ENCODE peak calls at places on chromosome 11, in seven cellular contexts. One of them, this sample, is unnamed. For H3K27me3, the result is how much of the 10 kb centered on the place peaks cover.

GRCh38 chr11:1236316-1237127 is 13.7 kb downstream of the MUC5B start:
- DNase-seq in neural progenitor cell: no peak
- DNase-seq in PC-9: no peak
- DNase-seq in dorsolateral prefrontal cortex: no peak
- DNase-seq in mammary epithelial cell: no peak
- DNase-seq in tibial artery: no peak
- DNase-seq in tibial nerve: no peak
- DNase-seq in this sample: no peak

GRCh38 chr11:1390603-1391164 is 950 bp downstream of the BRSK2 start:
- DNase-seq in neural progenitor cell: peak
- DNase-seq in PC-9: no peak
- DNase-seq in dorsolateral prefrontal cortex: peak
- DNase-seq in mammary epithelial cell: no peak
- DNase-seq in tibial artery: no peak
- DNase-seq in tibial nerve: no peak
- DNase-seq in this sample: no peak

GRCh38 chr11:125314264-125315087 is 149.9 kb downstream of the PKNOX2 start:
- DNase-seq in neural progenitor cell: no peak
- DNase-seq in PC-9: no peak
- DNase-seq in dorsolateral prefrontal cortex: no peak
- DNase-seq in mammary epithelial cell: no peak
- DNase-seq in tibial artery: no peak
- DNase-seq in tibial nerve: no peak
- DNase-seq in this sample: no peak

GRCh38 chr11:32005786-32006406 is 85.0 kb upstream of the RCN1 start:
- DNase-seq in neural progenitor cell: no peak
- DNase-seq in PC-9: no peak
- DNase-seq in dorsolateral prefrontal cortex: no peak
- DNase-seq in mammary epithelial cell: peak
- DNase-seq in tibial artery: no peak
- DNase-seq in tibial nerve: no peak
- DNase-seq in this sample: no peak

GRCh38 chr11:134228625-134229024 is 4.2 kb downstream of the VPS26B start:
- DNase-seq in neural progenitor cell: no peak
- DNase-seq in PC-9: no peak
- DNase-seq in dorsolateral prefrontal cortex: no peak
- DNase-seq in mammary epithelial cell: no peak
- DNase-seq in tibial artery: no peak
- DNase-seq in tibial nerve: no peak
- DNase-seq in this sample: no peak

GRCh38 chr11:114563077-114563476 is 3.4 kb upstream of the NXPE1 start:
- DNase-seq in neural progenitor cell: no peak
- DNase-seq in PC-9: no peak
- DNase-seq in dorsolateral prefrontal cortex: no peak
- DNase-seq in mammary epithelial cell: peak
- DNase-seq in tibial artery: no peak
- DNase-seq in tibial nerve: no peak
- DNase-seq in this sample: no peak

GRCh38 chr11:1780700-1781592 is 17.2 kb upstream of the CTSD start:
- DNase-seq in neural progenitor cell: no peak
- DNase-seq in PC-9: no peak
- DNase-seq in dorsolateral prefrontal cortex: no peak
- DNase-seq in mammary epithelial cell: no peak
- DNase-seq in tibial artery: no peak
- DNase-seq in tibial nerve: no peak
- DNase-seq in this sample: no peak

GRCh38 chr11:96464695-96465307 is 75.0 kb downstream of the JRKL start:
- DNase-seq in neural progenitor cell: peak
- DNase-seq in PC-9: no peak
- DNase-seq in dorsolateral prefrontal cortex: no peak
- DNase-seq in mammary epithelial cell: peak
- DNase-seq in tibial artery: no peak
- DNase-seq in tibial nerve: no peak
- DNase-seq in this sample: peak

DNA sequence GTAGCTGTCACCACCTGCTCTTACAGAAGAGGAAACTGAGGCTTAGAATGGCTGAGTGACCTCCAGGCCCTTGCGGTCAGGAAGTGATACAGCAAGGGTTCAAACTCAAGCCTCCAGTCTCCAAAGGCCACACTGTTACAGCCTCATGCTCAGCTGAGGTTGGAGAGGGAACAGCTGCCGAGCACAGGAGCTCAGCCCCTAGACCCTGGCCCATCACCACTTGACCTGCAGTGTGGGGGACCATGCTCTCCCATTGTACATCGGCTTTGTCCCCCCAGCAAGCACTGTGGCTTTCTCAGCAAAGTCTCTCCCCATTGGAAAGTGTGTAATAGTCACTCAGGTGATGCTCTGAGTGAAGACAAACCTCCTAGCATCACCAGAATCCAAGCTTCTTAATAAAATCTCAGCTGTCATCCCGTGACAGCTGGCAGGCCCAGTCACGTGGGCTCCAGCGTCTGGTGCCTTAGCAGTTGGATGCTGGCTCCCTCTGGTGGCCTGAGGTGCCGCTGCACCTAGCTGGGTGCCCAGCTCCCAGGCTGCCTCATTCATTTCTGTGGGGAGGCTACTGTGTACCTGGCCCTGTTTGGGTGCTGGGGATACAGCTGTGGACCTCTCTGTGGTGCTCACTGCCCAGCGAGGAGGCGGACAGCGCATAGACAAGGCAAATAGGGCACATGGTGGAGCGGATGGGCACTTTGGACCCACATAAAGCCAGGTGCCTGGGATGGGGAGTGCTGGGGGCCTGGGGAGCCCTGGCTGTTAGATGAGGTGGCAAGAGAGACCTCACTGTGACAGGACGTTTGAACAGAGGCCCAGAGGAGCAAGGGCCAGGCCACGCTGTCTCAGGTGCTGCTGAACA is 19.1 kb upstream of the MYRF start:
- DNase-seq in neural progenitor cell: peak
- DNase-seq in PC-9: peak
- DNase-seq in dorsolateral prefrontal cortex: peak
- DNase-seq in mammary epithelial cell: peak
- DNase-seq in tibial artery: peak
- DNase-seq in tibial nerve: peak
- DNase-seq in this sample: peak
- H3K27ac ChIP-seq in neural progenitor cell: no peak
- H3K27ac ChIP-seq in PC-9: no peak
- H3K27ac ChIP-seq in dorsolateral prefrontal cortex: peak
- H3K27ac ChIP-seq in mammary epithelial cell: no peak
- H3K27ac ChIP-seq in tibial artery: peak
- H3K27ac ChIP-seq in tibial nerve: no peak
- H3K27ac ChIP-seq in this sample: no peak

DNA sequence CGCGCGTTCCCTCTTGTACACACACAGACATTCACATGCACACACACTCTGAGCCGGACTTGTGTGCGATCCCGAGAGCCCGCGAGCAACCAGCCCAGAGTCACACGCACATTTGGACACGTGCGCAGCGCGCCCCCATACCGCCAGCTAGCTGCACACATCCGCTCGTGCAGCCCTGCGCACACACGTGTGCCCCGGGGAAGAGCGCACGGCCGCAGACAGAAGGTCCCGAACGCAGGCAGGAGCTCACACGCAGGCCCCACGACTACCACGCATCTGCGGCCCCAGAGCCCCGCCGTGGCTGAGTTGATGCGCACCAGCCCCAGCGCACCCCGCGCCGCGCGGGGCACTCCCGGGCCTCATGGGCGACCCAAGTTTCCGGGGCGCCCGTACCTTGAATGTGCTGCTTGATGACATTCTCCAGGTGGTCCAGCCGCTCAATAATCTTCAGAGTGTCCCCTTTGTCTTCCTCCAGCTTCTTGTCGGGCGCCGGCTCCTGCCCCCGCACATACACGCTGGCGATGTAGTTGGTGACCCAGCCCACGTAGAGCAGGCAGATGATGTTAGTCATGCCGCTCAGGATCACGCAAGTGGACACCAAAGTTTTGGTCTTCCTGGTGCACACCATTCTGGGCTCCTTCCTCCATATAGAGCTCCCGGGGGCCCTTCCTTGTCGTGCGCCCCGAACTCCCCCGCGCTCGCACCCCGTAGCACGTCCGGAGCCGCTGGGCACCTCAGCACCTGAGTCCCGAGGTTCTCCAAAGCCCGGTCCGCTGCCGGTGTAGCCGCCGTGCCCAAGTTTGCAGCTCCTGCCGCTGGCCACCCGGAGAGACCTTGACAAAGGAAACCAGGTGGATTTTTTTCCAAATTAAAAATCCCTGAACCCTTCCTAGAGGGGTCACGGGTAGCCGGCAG is 582 bp downstream of the GALNT18 start:
- DNase-seq in neural progenitor cell: peak
- DNase-seq in PC-9: no peak
- DNase-seq in dorsolateral prefrontal cortex: peak
- DNase-seq in mammary epithelial cell: peak
- DNase-seq in tibial artery: peak
- DNase-seq in tibial nerve: no peak
- DNase-seq in this sample: no peak
- TF ChIP-seq CTCF in neural progenitor cell: peak
- TF ChIP-seq CTCF in PC-9: no peak
- TF ChIP-seq CTCF in dorsolateral prefrontal cortex: peak
- TF ChIP-seq CTCF in mammary epithelial cell: peak
- TF ChIP-seq CTCF in tibial artery: no peak
- TF ChIP-seq CTCF in tibial nerve: peak
- TF ChIP-seq CTCF in this sample: peak

GRCh38 chr11:8196749-8197148 is 27.9 kb upstream of the RIC3 start:
- DNase-seq in neural progenitor cell: no peak
- DNase-seq in PC-9: no peak
- DNase-seq in dorsolateral prefrontal cortex: no peak
- DNase-seq in mammary epithelial cell: no peak
- DNase-seq in tibial artery: no peak
- DNase-seq in tibial nerve: no peak
- DNase-seq in this sample: no peak
- H3K27me3 ChIP-seq in neural progenitor cell: under half
- H3K27me3 ChIP-seq in PC-9: under half
- H3K27me3 ChIP-seq in dorsolateral prefrontal cortex: under half
- H3K27me3 ChIP-seq in mammary epithelial cell: under half
- H3K27me3 ChIP-seq in tibial artery: under half
- H3K27me3 ChIP-seq in tibial nerve: under half
- H3K27me3 ChIP-seq in this sample: under half

GRCh38 chr11:8068605-8069221 is 12.3 kb upstream of the TUB start:
- DNase-seq in neural progenitor cell: no peak
- DNase-seq in PC-9: peak
- DNase-seq in dorsolateral prefrontal cortex: no peak
- DNase-seq in mammary epithelial cell: no peak
- DNase-seq in tibial artery: peak
- DNase-seq in tibial nerve: peak
- DNase-seq in this sample: peak
- H3K27ac ChIP-seq in neural progenitor cell: no peak
- H3K27ac ChIP-seq in PC-9: peak
- H3K27ac ChIP-seq in dorsolateral prefrontal cortex: peak
- H3K27ac ChIP-seq in mammary epithelial cell: no peak
- H3K27ac ChIP-seq in tibial artery: no peak
- H3K27ac ChIP-seq in tibial nerve: peak
- H3K27ac ChIP-seq in this sample: peak

GRCh38 chr11:75184757-75185156 is 33.9 kb downstream of the SLCO2B1 start:
- DNase-seq in neural progenitor cell: no peak
- DNase-seq in PC-9: no peak
- DNase-seq in dorsolateral prefrontal cortex: no peak
- DNase-seq in mammary epithelial cell: no peak
- DNase-seq in tibial artery: no peak
- DNase-seq in tibial nerve: no peak
- DNase-seq in this sample: no peak
- TF ChIP-seq CTCF in neural progenitor cell: no peak
- TF ChIP-seq CTCF in PC-9: no peak
- TF ChIP-seq CTCF in dorsolateral prefrontal cortex: no peak
- TF ChIP-seq CTCF in mammary epithelial cell: no peak
- TF ChIP-seq CTCF in tibial artery: no peak
- TF ChIP-seq CTCF in tibial nerve: no peak
- TF ChIP-seq CTCF in this sample: no peak

DNA sequence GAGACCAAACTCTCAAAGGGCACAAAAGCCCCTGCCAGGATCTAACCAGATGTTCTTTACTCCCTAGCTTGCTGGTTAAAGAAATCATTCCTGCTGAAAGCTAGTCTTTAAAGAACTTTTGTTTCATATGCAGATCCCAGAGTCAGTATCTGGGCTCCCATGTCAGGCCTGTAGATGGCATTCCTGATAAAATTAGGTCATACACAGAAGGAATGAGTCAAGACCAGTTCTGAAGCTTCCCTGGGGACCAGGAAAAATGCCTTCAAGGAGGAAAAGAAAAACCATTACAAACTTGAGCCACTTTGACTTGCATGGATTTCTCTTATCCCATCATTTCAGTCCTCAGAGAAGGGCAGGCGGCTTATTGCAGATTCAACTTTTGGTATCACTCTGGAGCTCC is 5.9 kb downstream of the DBX1 start:
- DNase-seq in neural progenitor cell: no peak
- DNase-seq in PC-9: no peak
- DNase-seq in dorsolateral prefrontal cortex: no peak
- DNase-seq in mammary epithelial cell: no peak
- DNase-seq in tibial artery: no peak
- DNase-seq in tibial nerve: no peak
- DNase-seq in this sample: no peak
- H3K27me3 ChIP-seq in neural progenitor cell: under half
- H3K27me3 ChIP-seq in PC-9: under half
- H3K27me3 ChIP-seq in dorsolateral prefrontal cortex: under half
- H3K27me3 ChIP-seq in mammary epithelial cell: under half
- H3K27me3 ChIP-seq in tibial artery: under half
- H3K27me3 ChIP-seq in tibial nerve: half or more
- H3K27me3 ChIP-seq in this sample: half or more

DNA sequence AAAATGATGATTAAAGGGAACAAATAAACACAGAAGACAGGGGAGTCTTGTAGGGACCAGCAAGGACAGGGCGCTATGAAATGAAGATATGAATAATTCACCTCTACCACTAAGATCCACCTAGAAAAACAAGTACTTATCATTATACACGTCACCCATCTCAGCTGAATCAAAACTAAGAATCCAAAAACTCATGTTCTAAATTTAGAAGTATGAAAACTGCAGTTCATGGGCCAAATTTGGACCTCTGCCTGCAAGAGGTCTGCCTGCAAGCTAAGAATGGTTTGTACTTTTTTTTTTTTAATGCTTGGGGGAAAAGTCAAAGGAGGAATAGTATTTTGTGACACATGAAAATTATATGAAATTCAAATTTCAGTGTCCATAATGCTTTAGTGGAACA is 11.9 kb downstream of the PLAAT3 start:
- DNase-seq in neural progenitor cell: no peak
- DNase-seq in PC-9: no peak
- DNase-seq in dorsolateral prefrontal cortex: no peak
- DNase-seq in mammary epithelial cell: no peak
- DNase-seq in tibial artery: peak
- DNase-seq in tibial nerve: no peak
- DNase-seq in this sample: no peak
- H3K27ac ChIP-seq in neural progenitor cell: no peak
- H3K27ac ChIP-seq in PC-9: no peak
- H3K27ac ChIP-seq in dorsolateral prefrontal cortex: peak
- H3K27ac ChIP-seq in mammary epithelial cell: no peak
- H3K27ac ChIP-seq in tibial artery: peak
- H3K27ac ChIP-seq in tibial nerve: peak
- H3K27ac ChIP-seq in this sample: no peak